ENCODE peak calls at places on chromosomes 1 and 21, in five cellular contexts. Q is IMR-90, H is H9, O is neuronal stem cell, S is trophoblast cell. U is an unnamed sample.

GRCh38 chr21:44540741-44541288 is 820 bp upstream of the KRTAP10-1 start:
- DNase-seq in H (no peak), S (no peak), Q (no peak), O (no peak), U (no peak)

GRCh38 chr1:59455206-59455605 is 158.3 kb downstream of the FGGY start:
- DNase-seq in O (no peak), S (peak; percentile 26), H (no peak), Q (peak; percentile 80), U (peak; percentile 55)

GRCh38 chr1:56958526-56958925 is 7.3 kb downstream of the C8B start:
- DNase-seq in Q (peak; percentile 35), H (no peak), O (no peak), S (no peak), U (peak; percentile 22)

GRCh38 chr1:214296860-214297699 is 16.1 kb downstream of the SMYD2 start:
- DNase-seq in Q (peak; percentile 90), H (peak; percentile 50), O (no peak), S (peak; percentile 98), U (peak; percentile 77)

GRCh38 chr1:25037174-25038074 is 107.3 kb upstream of the RUNX3 start:
- DNase-seq in O (no peak), Q (peak; percentile 13), H (peak; percentile 69), S (peak; percentile 72), U (peak; percentile 49)

GRCh38 chr1:20578721-20579380 is 10.0 kb upstream of the CDA start:
- DNase-seq in O (no peak), H (no peak), S (peak; percentile 78), Q (peak; percentile 73), U (no peak)

GRCh38 chr1:157490337-157491165 is 61.8 kb downstream of the FCRL5 start:
- DNase-seq in H (peak; percentile 87), S (peak; percentile 91), Q (peak; percentile 26), O (peak; percentile 62), U (peak; percentile 63)

GRCh38 chr1:227793079-227793947 is 22.2 kb upstream of the PRSS38 start:
- DNase-seq in S (no peak), O (no peak), H (no peak), Q (no peak), U (no peak)

GRCh38 chr21:18049461-18049860 is 195.2 kb upstream of the CHODL start:
- DNase-seq in Q (no peak), S (no peak), H (no peak), O (no peak), U (peak; percentile 11)

GRCh38 chr1:192439373-192440025 is 122.7 kb downstream of the RGS21 start:
- DNase-seq in Q (peak; percentile 95), H (no peak), S (no peak), O (no peak), U (peak; percentile 84)

GRCh38 chr1:66932291-66932690 is 7.5 kb downstream of the MIER1 start:
- DNase-seq in O (no peak), S (no peak), Q (no peak), H (no peak), U (no peak)

GRCh38 chr1:28926629-28927441 is 12.5 kb downstream of the EPB41 start:
- DNase-seq in Q (peak; percentile 4), S (peak; percentile 19), O (no peak), H (no peak), U (no peak)

GRCh38 chr1:201335174-201335870 is 42.2 kb downstream of the TNNT2 start:
- DNase-seq in O (no peak), Q (no peak), H (no peak), S (peak; percentile 96), U (no peak)
- H3K4me2 ChIP-seq in O (no peak overlapping the region), Q (no peak overlapping the region), H (no peak overlapping the region), S (no peak overlapping the region), U (no peak overlapping the region)

GRCh38 chr1:169287280-169287679 is 80.3 kb downstream of the NME7 start:
- DNase-seq in S (no peak), H (no peak), Q (no peak), O (no peak), U (no peak)

GRCh38 chr1:169289016-169289415 is 78.6 kb downstream of the NME7 start:
- DNase-seq in S (no peak), Q (no peak), O (no peak), H (no peak), U (no peak)

GRCh38 chr1:169288011-169288414 is 79.6 kb downstream of the NME7 start:
- DNase-seq in O (no peak), Q (peak; percentile 17), S (no peak), H (no peak), U (peak; percentile 28)
- H2BK5ac ChIP-seq in O (no peak overlapping the region), Q (no peak overlapping the region), S (no peak overlapping the region), H (no peak overlapping the region), U (no peak overlapping the region)

GRCh38 chr1:3229081-3229725 is 160.2 kb downstream of the PRDM16 start:
- DNase-seq in S (no peak), H (no peak), Q (no peak), O (no peak), U (no peak)

GRCh38 chr1:3233031-3233430 is 164.0 kb downstream of the PRDM16 start:
- DNase-seq in O (no peak), S (no peak), H (no peak), Q (no peak), U (no peak)

GRCh38 chr1:3230553-3230952 is 161.6 kb downstream of the PRDM16 start:
- DNase-seq in H (no peak), S (no peak), O (no peak), Q (no peak), U (no peak)

GRCh38 chr1:3231826-3232225 is 162.8 kb downstream of the PRDM16 start:
- DNase-seq in H (no peak), Q (no peak), O (no peak), S (no peak), U (no peak)

GRCh38 chr1:3231245-3231644 is 162.2 kb downstream of the PRDM16 start:
- DNase-seq in Q (no peak), O (no peak), H (no peak), S (no peak), U (no peak)
- H3K4me2 ChIP-seq in Q (no peak overlapping the region), O (no peak overlapping the region), H (no peak overlapping the region), S (no peak overlapping the region), U (no peak overlapping the region)

DNA sequence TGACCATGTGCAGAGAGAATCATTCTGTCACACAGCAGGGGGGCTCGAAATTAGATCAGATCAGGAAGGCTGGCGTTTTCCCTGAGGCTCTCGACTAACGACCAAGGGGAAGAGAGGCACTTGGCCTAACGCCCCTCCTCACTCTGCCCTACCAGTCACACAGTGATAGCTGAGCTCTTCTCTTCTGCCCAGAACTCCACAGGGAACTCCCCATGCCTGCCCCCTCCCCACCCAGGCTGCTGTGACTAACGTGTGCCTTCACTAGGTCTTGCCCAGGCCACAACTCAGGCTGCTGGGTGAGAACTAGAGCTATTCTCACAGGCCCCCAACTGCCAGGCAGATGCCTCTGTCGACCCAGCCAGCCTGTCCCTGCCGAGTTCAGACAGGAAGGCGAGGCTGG is 26.4 kb upstream of the KHDRBS1 start:
- DNase-seq in Q (no peak), H (peak; percentile 52), S (no peak), O (no peak), U (no peak)
- H2BK5ac ChIP-seq in Q (no peak overlapping the region), H (no peak overlapping the region), S (no peak overlapping the region), O (peak overlapping the region; percentile 21), U (no peak overlapping the region)

GRCh38 chr1:116561563-116561962 is 9.3 kb downstream of the CD58 start:
- DNase-seq in Q (no peak), S (no peak), H (no peak), O (no peak), U (no peak)
- H3K4me2 ChIP-seq in Q (no peak overlapping the region), S (no peak overlapping the region), H (no peak overlapping the region), O (no peak overlapping the region), U (no peak overlapping the region)

DNA sequence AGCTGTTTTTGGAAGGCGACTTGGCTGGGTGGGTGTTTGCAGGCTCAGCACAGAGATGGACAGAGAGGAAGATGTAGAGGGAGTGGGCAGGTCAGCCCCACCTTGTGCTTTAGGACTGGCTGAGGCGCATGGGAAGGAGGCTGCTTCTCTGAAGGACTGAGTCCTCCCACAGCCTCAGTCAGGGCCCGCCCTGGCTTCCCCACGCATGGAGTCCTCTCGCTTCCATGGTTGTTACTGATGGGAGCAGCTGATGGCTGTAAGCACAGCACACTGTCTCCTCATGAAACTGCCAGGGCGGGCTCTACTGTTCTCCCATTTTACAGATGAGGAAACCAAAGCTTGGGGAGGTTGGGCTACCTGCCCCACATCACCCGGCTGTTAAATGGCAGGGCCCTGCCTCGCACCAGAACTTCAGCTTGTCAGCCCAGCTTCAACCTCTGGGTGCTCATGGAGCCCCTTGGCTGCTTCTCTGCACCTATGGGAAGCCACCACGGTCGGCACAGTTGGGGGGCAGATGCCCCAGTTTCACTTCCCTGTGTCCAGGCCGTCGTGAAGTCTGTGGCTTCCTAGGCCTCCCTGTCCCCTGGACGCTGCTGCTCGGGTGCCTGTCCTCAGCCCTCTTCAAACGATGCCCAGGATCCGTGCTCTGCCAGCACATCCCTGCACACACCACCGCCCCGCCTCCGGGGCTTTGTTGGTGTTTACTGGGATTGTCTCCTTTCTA is 2.4 kb downstream of the TMEM201 start:
- DNase-seq in Q (no peak), S (no peak), O (no peak), H (no peak), U (no peak)
- H2BK5ac ChIP-seq in Q (no peak overlapping the region), S (no peak overlapping the region), O (peak overlapping the region; percentile 19), H (no peak overlapping the region), U (no peak overlapping the region)

DNA sequence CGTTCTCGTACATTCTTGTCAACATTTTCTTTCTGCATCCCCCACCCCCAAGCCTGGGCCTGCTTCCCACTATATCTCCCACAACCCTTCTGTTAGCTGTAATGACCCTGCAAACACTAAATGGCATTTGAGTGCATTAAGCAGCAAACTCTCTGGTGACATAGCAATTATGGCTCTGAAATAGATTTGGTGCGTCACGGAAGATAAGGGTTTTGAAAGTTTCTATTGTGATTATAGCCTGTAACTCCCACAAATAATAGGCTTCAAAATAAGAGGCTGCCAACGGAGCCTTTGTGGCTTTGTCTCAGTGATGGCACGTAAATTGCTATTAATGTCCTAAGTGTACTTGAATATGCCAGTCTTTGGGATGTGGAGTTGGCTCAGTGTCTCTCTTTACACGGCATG is 277.6 kb downstream of the PBX1 start:
- DNase-seq in H (no peak), Q (no peak), S (no peak), O (no peak), U (no peak)
- H3K4me2 ChIP-seq in H (no peak overlapping the region), Q (no peak overlapping the region), S (no peak overlapping the region), O (no peak overlapping the region), U (no peak overlapping the region)